ENCODE peak calls at places on chromosome 22, in seven cellular contexts. One of them, this sample, is unnamed. For H3K4me1, the result is how much of the 10 kb centered on the place peaks cover.

GRCh38 chr22:45881524-45881875 is 95.5 kb downstream of the WNT7B start:
- DNase-seq in right lobe of liver: no peak
- DNase-seq in colonic mucosa: no peak
- DNase-seq in MM.1S: no peak
- DNase-seq in naive thymus-derived CD4-positive, alpha-beta T cell: no peak
- DNase-seq in GM23338: no peak
- DNase-seq in prostate gland: no peak
- DNase-seq in this sample: peak

GRCh38 chr22:24186352-24186740 is 5.1 kb downstream of the SUSD2 start:
- DNase-seq in right lobe of liver: no peak
- DNase-seq in colonic mucosa: no peak
- DNase-seq in MM.1S: no peak
- DNase-seq in naive thymus-derived CD4-positive, alpha-beta T cell: no peak
- DNase-seq in GM23338: no peak
- DNase-seq in prostate gland: no peak
- DNase-seq in this sample: peak

GRCh38 chr22:17486313-17486712 is 77.0 kb upstream of the SLC25A18 start:
- DNase-seq in right lobe of liver: no peak
- DNase-seq in colonic mucosa: no peak
- DNase-seq in MM.1S: no peak
- DNase-seq in naive thymus-derived CD4-positive, alpha-beta T cell: no peak
- DNase-seq in GM23338: peak
- DNase-seq in prostate gland: no peak
- DNase-seq in this sample: no peak

GRCh38 chr22:49209452-49210195 is 618.0 kb downstream of the BRD1 start:
- DNase-seq in right lobe of liver: peak
- DNase-seq in colonic mucosa: no peak
- DNase-seq in MM.1S: no peak
- DNase-seq in naive thymus-derived CD4-positive, alpha-beta T cell: no peak
- DNase-seq in GM23338: no peak
- DNase-seq in prostate gland: no peak
- DNase-seq in this sample: no peak

GRCh38 chr22:24265734-24266133 is 4.9 kb upstream of the SPECC1L start:
- DNase-seq in right lobe of liver: no peak
- DNase-seq in colonic mucosa: no peak
- DNase-seq in MM.1S: peak
- DNase-seq in naive thymus-derived CD4-positive, alpha-beta T cell: no peak
- DNase-seq in GM23338: no peak
- DNase-seq in prostate gland: no peak
- DNase-seq in this sample: no peak

GRCh38 chr22:23067023-23067650 is 3.2 kb upstream of the GNAZ start:
- DNase-seq in right lobe of liver: no peak
- DNase-seq in colonic mucosa: no peak
- DNase-seq in MM.1S: no peak
- DNase-seq in naive thymus-derived CD4-positive, alpha-beta T cell: no peak
- DNase-seq in GM23338: no peak
- DNase-seq in prostate gland: no peak
- DNase-seq in this sample: peak

GRCh38 chr22:46045459-46046298 is 68.7 kb upstream of the WNT7B start:
- DNase-seq in right lobe of liver: peak
- DNase-seq in colonic mucosa: no peak
- DNase-seq in MM.1S: no peak
- DNase-seq in naive thymus-derived CD4-positive, alpha-beta T cell: no peak
- DNase-seq in GM23338: no peak
- DNase-seq in prostate gland: no peak
- DNase-seq in this sample: peak

GRCh38 chr22:44197271-44197670 is 16.5 kb downstream of the PARVG start:
- DNase-seq in right lobe of liver: no peak
- DNase-seq in colonic mucosa: no peak
- DNase-seq in MM.1S: no peak
- DNase-seq in naive thymus-derived CD4-positive, alpha-beta T cell: no peak
- DNase-seq in GM23338: no peak
- DNase-seq in prostate gland: no peak
- DNase-seq in this sample: no peak

GRCh38 chr22:39567135-39567946 is 3.2 kb upstream of the CACNA1I start:
- DNase-seq in right lobe of liver: no peak
- DNase-seq in colonic mucosa: no peak
- DNase-seq in MM.1S: peak
- DNase-seq in naive thymus-derived CD4-positive, alpha-beta T cell: peak
- DNase-seq in GM23338: peak
- DNase-seq in prostate gland: no peak
- DNase-seq in this sample: no peak

GRCh38 chr22:45127866-45128265 is 35.9 kb upstream of the NUP50 start:
- DNase-seq in right lobe of liver: no peak
- DNase-seq in colonic mucosa: no peak
- DNase-seq in MM.1S: no peak
- DNase-seq in naive thymus-derived CD4-positive, alpha-beta T cell: no peak
- DNase-seq in GM23338: no peak
- DNase-seq in prostate gland: no peak
- DNase-seq in this sample: no peak

GRCh38 chr22:45318558-45319318 is 9.0 kb downstream of the FAM118A start:
- DNase-seq in right lobe of liver: no peak
- DNase-seq in colonic mucosa: no peak
- DNase-seq in MM.1S: no peak
- DNase-seq in naive thymus-derived CD4-positive, alpha-beta T cell: peak
- DNase-seq in GM23338: peak
- DNase-seq in prostate gland: no peak
- DNase-seq in this sample: no peak

GRCh38 chr22:49789289-49790141 is 38.2 kb downstream of the BRD1 start:
- DNase-seq in right lobe of liver: no peak
- DNase-seq in colonic mucosa: peak
- DNase-seq in MM.1S: no peak
- DNase-seq in naive thymus-derived CD4-positive, alpha-beta T cell: peak
- DNase-seq in GM23338: no peak
- DNase-seq in prostate gland: no peak
- DNase-seq in this sample: peak

GRCh38 chr22:46970411-46971123 is 208.1 kb downstream of the TBC1D22A start:
- DNase-seq in right lobe of liver: no peak
- DNase-seq in colonic mucosa: no peak
- DNase-seq in MM.1S: no peak
- DNase-seq in naive thymus-derived CD4-positive, alpha-beta T cell: no peak
- DNase-seq in GM23338: no peak
- DNase-seq in prostate gland: no peak
- DNase-seq in this sample: no peak

GRCh38 chr22:47656806-47657205 is 894.4 kb downstream of the TBC1D22A start:
- DNase-seq in right lobe of liver: no peak
- DNase-seq in colonic mucosa: no peak
- DNase-seq in MM.1S: no peak
- DNase-seq in naive thymus-derived CD4-positive, alpha-beta T cell: no peak
- DNase-seq in GM23338: no peak
- DNase-seq in prostate gland: no peak
- DNase-seq in this sample: no peak

GRCh38 chr22:49735411-49736311 is 92.0 kb downstream of the BRD1 start:
- DNase-seq in right lobe of liver: no peak
- DNase-seq in colonic mucosa: no peak
- DNase-seq in MM.1S: peak
- DNase-seq in naive thymus-derived CD4-positive, alpha-beta T cell: no peak
- DNase-seq in GM23338: no peak
- DNase-seq in prostate gland: no peak
- DNase-seq in this sample: peak

GRCh38 chr22:25098445-25099081 is 101.1 kb upstream of the CRYBB3 start:
- DNase-seq in right lobe of liver: no peak
- DNase-seq in colonic mucosa: no peak
- DNase-seq in MM.1S: no peak
- DNase-seq in naive thymus-derived CD4-positive, alpha-beta T cell: no peak
- DNase-seq in GM23338: peak
- DNase-seq in prostate gland: no peak
- DNase-seq in this sample: no peak

GRCh38 chr22:49630448-49630946 is 197.2 kb downstream of the BRD1 start:
- DNase-seq in right lobe of liver: no peak
- DNase-seq in colonic mucosa: no peak
- DNase-seq in MM.1S: no peak
- DNase-seq in naive thymus-derived CD4-positive, alpha-beta T cell: no peak
- DNase-seq in GM23338: no peak
- DNase-seq in prostate gland: no peak
- DNase-seq in this sample: no peak

GRCh38 chr22:39153220-39153860 is 860 bp upstream of the CBX7 start:
- DNase-seq in right lobe of liver: no peak
- DNase-seq in colonic mucosa: no peak
- DNase-seq in MM.1S: no peak
- DNase-seq in naive thymus-derived CD4-positive, alpha-beta T cell: no peak
- DNase-seq in GM23338: peak
- DNase-seq in prostate gland: no peak
- DNase-seq in this sample: peak

GRCh38 chr22:43887391-43887790 is 4.4 kb downstream of the PNPLA5 start:
- DNase-seq in right lobe of liver: no peak
- DNase-seq in colonic mucosa: no peak
- DNase-seq in MM.1S: no peak
- DNase-seq in naive thymus-derived CD4-positive, alpha-beta T cell: no peak
- DNase-seq in GM23338: no peak
- DNase-seq in prostate gland: no peak
- DNase-seq in this sample: peak

GRCh38 chr22:33302049-33302545 is 243.9 kb upstream of the SYN3 start:
- DNase-seq in right lobe of liver: peak
- DNase-seq in colonic mucosa: peak
- DNase-seq in MM.1S: peak
- DNase-seq in naive thymus-derived CD4-positive, alpha-beta T cell: peak
- DNase-seq in GM23338: peak
- DNase-seq in prostate gland: peak
- DNase-seq in this sample: peak

GRCh38 chr22:44351685-44352377 is 39.1 kb upstream of the SHISAL1 start:
- DNase-seq in right lobe of liver: no peak
- DNase-seq in colonic mucosa: no peak
- DNase-seq in MM.1S: no peak
- DNase-seq in naive thymus-derived CD4-positive, alpha-beta T cell: no peak
- DNase-seq in GM23338: peak
- DNase-seq in prostate gland: peak
- DNase-seq in this sample: peak

GRCh38 chr22:33921576-33922181 is 1.4 kb upstream of the LARGE1 start:
- DNase-seq in right lobe of liver: peak
- DNase-seq in colonic mucosa: peak
- DNase-seq in MM.1S: peak
- DNase-seq in naive thymus-derived CD4-positive, alpha-beta T cell: no peak
- DNase-seq in GM23338: peak
- DNase-seq in prostate gland: peak
- DNase-seq in this sample: peak

GRCh38 chr22:49066619-49067018 is 761.1 kb downstream of the BRD1 start:
- DNase-seq in right lobe of liver: no peak
- DNase-seq in colonic mucosa: no peak
- DNase-seq in MM.1S: no peak
- DNase-seq in naive thymus-derived CD4-positive, alpha-beta T cell: no peak
- DNase-seq in GM23338: no peak
- DNase-seq in prostate gland: no peak
- DNase-seq in this sample: no peak

GRCh38 chr22:23144926-23145906 is at the start of gene RAB36:
- DNase-seq in right lobe of liver: peak
- DNase-seq in colonic mucosa: peak
- DNase-seq in MM.1S: peak
- DNase-seq in naive thymus-derived CD4-positive, alpha-beta T cell: peak
- DNase-seq in GM23338: peak
- DNase-seq in prostate gland: peak
- DNase-seq in this sample: peak

GRCh38 chr22:43901976-43902643 is 10.3 kb upstream of the PNPLA5 start:
- DNase-seq in right lobe of liver: no peak
- DNase-seq in colonic mucosa: no peak
- DNase-seq in MM.1S: no peak
- DNase-seq in naive thymus-derived CD4-positive, alpha-beta T cell: no peak
- DNase-seq in GM23338: no peak
- DNase-seq in prostate gland: no peak
- DNase-seq in this sample: no peak

GRCh38 chr22:41284465-41284864 is 1.5 kb downstream of the RANGAP1 start:
- DNase-seq in right lobe of liver: peak
- DNase-seq in colonic mucosa: no peak
- DNase-seq in MM.1S: no peak
- DNase-seq in naive thymus-derived CD4-positive, alpha-beta T cell: no peak
- DNase-seq in GM23338: no peak
- DNase-seq in prostate gland: no peak
- DNase-seq in this sample: no peak
- H3K4me3 ChIP-seq in right lobe of liver: no peak
- H3K4me3 ChIP-seq in colonic mucosa: no peak
- H3K4me3 ChIP-seq in MM.1S: no peak
- H3K4me3 ChIP-seq in naive thymus-derived CD4-positive, alpha-beta T cell: no peak
- H3K4me3 ChIP-seq in GM23338: peak
- H3K4me3 ChIP-seq in prostate gland: no peak
- H3K4me3 ChIP-seq in this sample: no peak

GRCh38 chr22:42620084-42620483 is 5.4 kb upstream of the POLDIP3 start:
- DNase-seq in right lobe of liver: no peak
- DNase-seq in colonic mucosa: no peak
- DNase-seq in MM.1S: no peak
- DNase-seq in naive thymus-derived CD4-positive, alpha-beta T cell: no peak
- DNase-seq in GM23338: no peak
- DNase-seq in prostate gland: no peak
- DNase-seq in this sample: no peak

GRCh38 chr22:42614312-42615091 is at the start of gene POLDIP3:
- DNase-seq in right lobe of liver: peak
- DNase-seq in colonic mucosa: peak
- DNase-seq in MM.1S: peak
- DNase-seq in naive thymus-derived CD4-positive, alpha-beta T cell: peak
- DNase-seq in GM23338: peak
- DNase-seq in prostate gland: peak
- DNase-seq in this sample: peak

GRCh38 chr22:42615092-42615859 is 593 bp upstream of the POLDIP3 start:
- DNase-seq in right lobe of liver: peak
- DNase-seq in colonic mucosa: peak
- DNase-seq in MM.1S: peak
- DNase-seq in naive thymus-derived CD4-positive, alpha-beta T cell: peak
- DNase-seq in GM23338: peak
- DNase-seq in prostate gland: peak
- DNase-seq in this sample: peak

GRCh38 chr22:42619261-42620063 is 4.8 kb upstream of the POLDIP3 start:
- DNase-seq in right lobe of liver: no peak
- DNase-seq in colonic mucosa: no peak
- DNase-seq in MM.1S: no peak
- DNase-seq in naive thymus-derived CD4-positive, alpha-beta T cell: no peak
- DNase-seq in GM23338: no peak
- DNase-seq in prostate gland: no peak
- DNase-seq in this sample: no peak

GRCh38 chr22:42617155-42617983 is 2.7 kb upstream of the POLDIP3 start:
- DNase-seq in right lobe of liver: no peak
- DNase-seq in colonic mucosa: no peak
- DNase-seq in MM.1S: no peak
- DNase-seq in naive thymus-derived CD4-positive, alpha-beta T cell: no peak
- DNase-seq in GM23338: peak
- DNase-seq in prostate gland: no peak
- DNase-seq in this sample: no peak
- H3K4me1 ChIP-seq in right lobe of liver: under half
- H3K4me1 ChIP-seq in colonic mucosa: under half
- H3K4me1 ChIP-seq in MM.1S: under half
- H3K4me1 ChIP-seq in naive thymus-derived CD4-positive, alpha-beta T cell: under half
- H3K4me1 ChIP-seq in GM23338: under half
- H3K4me1 ChIP-seq in prostate gland: under half
- H3K4me1 ChIP-seq in this sample: under half

DNA sequence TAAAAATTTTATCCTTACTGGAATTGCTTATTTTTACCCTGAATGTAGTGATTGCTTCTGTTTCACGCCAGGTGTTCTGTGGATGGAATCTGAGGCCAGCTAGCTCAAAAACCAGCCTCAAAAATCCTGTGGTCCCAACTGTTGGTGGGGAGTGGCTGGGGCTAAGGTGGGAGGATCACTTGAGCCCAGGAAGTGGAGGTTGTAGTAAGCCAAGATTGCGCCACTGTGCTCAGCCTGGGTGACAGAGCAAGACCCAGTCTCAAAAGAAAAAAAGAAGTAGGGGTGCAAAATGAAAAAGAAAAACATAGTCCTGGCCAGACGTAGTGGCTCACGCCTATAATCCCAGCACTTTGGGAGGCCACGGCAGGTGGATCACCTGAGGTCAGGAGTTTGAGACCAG is 27.0 kb upstream of the SLC5A1 start:
- DNase-seq in right lobe of liver: no peak
- DNase-seq in colonic mucosa: no peak
- DNase-seq in MM.1S: no peak
- DNase-seq in naive thymus-derived CD4-positive, alpha-beta T cell: no peak
- DNase-seq in GM23338: no peak
- DNase-seq in prostate gland: no peak
- DNase-seq in this sample: no peak
- H3K4me3 ChIP-seq in right lobe of liver: no peak
- H3K4me3 ChIP-seq in colonic mucosa: no peak
- H3K4me3 ChIP-seq in MM.1S: no peak
- H3K4me3 ChIP-seq in naive thymus-derived CD4-positive, alpha-beta T cell: no peak
- H3K4me3 ChIP-seq in GM23338: no peak
- H3K4me3 ChIP-seq in prostate gland: no peak
- H3K4me3 ChIP-seq in this sample: no peak

GRCh38 chr22:20762233-20762796 is 11.6 kb upstream of the SERPIND1 start:
- DNase-seq in right lobe of liver: no peak
- DNase-seq in colonic mucosa: no peak
- DNase-seq in MM.1S: no peak
- DNase-seq in naive thymus-derived CD4-positive, alpha-beta T cell: no peak
- DNase-seq in GM23338: no peak
- DNase-seq in prostate gland: no peak
- DNase-seq in this sample: no peak
- H3K4me1 ChIP-seq in right lobe of liver: under half
- H3K4me1 ChIP-seq in colonic mucosa: under half
- H3K4me1 ChIP-seq in MM.1S: under half
- H3K4me1 ChIP-seq in naive thymus-derived CD4-positive, alpha-beta T cell: under half
- H3K4me1 ChIP-seq in GM23338: under half
- H3K4me1 ChIP-seq in prostate gland: under half
- H3K4me1 ChIP-seq in this sample: under half

This sample was measured in aorta.